ENCODE peak calls at places on chromosome X, in nine cellular contexts. Y is Karpas-422; Z is CD8-positive, alpha-beta T cell; P is PC-3; K is effector memory CD4-positive, alpha-beta T cell; I is hepatocyte; N is H7; L is heart right ventricle; O is trophoblast cell. J is an unnamed sample. For H3K27me3, the result is how much of the 10 kb centered on the place peaks cover.

GRCh38 chrX:54921427-54922021 is 900 bp downstream of the TRO start:
- DNase-seq in K (no peak), N (peak), P (no peak), O (no peak), Z (peak), L (peak), I (peak), Y (no peak), J (peak)

GRCh38 chrX:17689971-17690409 is 47.3 kb upstream of the SCML1 start:
- DNase-seq in O (no peak), I (peak), Y (peak), L (peak), P (peak), Z (peak), N (peak), K (peak), J (peak)

GRCh38 chrX:130263016-130263415 is 5.7 kb downstream of the ZNF280C start:
- DNase-seq in K (no peak), N (no peak), Y (no peak), Z (no peak), I (no peak), P (no peak), O (no peak), L (no peak), J (no peak)

GRCh38 chrX:72421797-72422196 is 116.1 kb upstream of the CITED1 start:
- DNase-seq in O (no peak), K (no peak), I (no peak), Y (no peak), N (no peak), P (no peak), L (no peak), Z (no peak), J (no peak)

GRCh38 chrX:49877397-49878101 is 1.7 kb upstream of the USP27X start:
- DNase-seq in O (no peak), N (no peak), Y (no peak), I (peak), K (no peak), P (no peak), Z (no peak), L (no peak), J (no peak)

GRCh38 chrX:129655547-129656248 is 942 bp upstream of the APLN start:
- DNase-seq in Z (no peak), K (no peak), O (no peak), Y (peak), N (peak), P (peak), L (no peak), I (no peak), J (peak)

GRCh38 chrX:38806054-38806389 is 4.8 kb downstream of the MID1IP1 start:
- DNase-seq in L (no peak), O (no peak), P (no peak), I (no peak), Z (no peak), Y (no peak), N (no peak), K (no peak), J (no peak)

GRCh38 chrX:21638311-21638710 is 19.8 kb downstream of the KLHL34 start:
- DNase-seq in O (no peak), N (no peak), L (no peak), I (no peak), P (peak), Z (no peak), Y (no peak), K (no peak), J (no peak)

GRCh38 chrX:74343327-74343969 is 39.5 kb downstream of the ZCCHC13 start:
- DNase-seq in Z (no peak), N (no peak), K (no peak), I (no peak), P (no peak), L (no peak), O (no peak), Y (no peak), J (no peak)

DNA sequence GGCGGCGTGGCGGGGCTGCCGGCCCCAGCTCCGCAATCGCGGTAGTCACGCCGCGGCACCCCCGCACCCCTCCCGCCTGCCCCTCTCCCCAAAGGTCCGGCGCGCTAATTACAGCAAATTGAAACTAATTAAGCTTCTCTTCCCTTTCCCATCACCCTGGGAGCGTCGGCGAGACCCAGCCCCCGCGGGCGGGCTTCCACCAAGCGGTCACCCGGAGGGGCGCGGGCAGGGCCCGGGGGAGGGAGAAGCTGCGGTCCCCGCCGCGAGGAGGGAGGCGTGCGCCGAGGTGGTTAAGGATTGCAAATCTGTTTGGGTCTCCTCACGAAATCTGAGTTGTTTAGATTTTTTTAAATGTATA is 13.1 kb downstream of the ARX start:
- DNase-seq in I (no peak), Z (no peak), Y (no peak), O (no peak), L (no peak), N (peak), P (no peak), K (no peak), J (no peak)
- H3K27me3 ChIP-seq in I (half or more), Z (under half), Y (under half), O (under half), L (half or more), N (half or more), P (half or more), K (under half), J (under half)

GRCh38 chrX:123230798-123231197 is 46.7 kb downstream of the GRIA3 start:
- DNase-seq in Z (no peak), I (no peak), O (no peak), Y (no peak), P (no peak), N (no peak), K (no peak), L (no peak), J (no peak)
- H3K27me3 ChIP-seq in Z (under half), I (under half), O (under half), Y (under half), P (under half), N (under half), K (under half), L (under half), J (under half)

GRCh38 chrX:154030266-154030665 is 10.6 kb upstream of the IRAK1 start:
- DNase-seq in L (no peak), K (no peak), N (no peak), Y (no peak), O (no peak), P (no peak), I (no peak), Z (no peak), J (no peak)

GRCh38 chrX:154030715-154031305 is 11.1 kb upstream of the IRAK1 start:
- DNase-seq in N (no peak), Y (no peak), P (no peak), K (no peak), L (no peak), O (no peak), Z (no peak), I (no peak), J (no peak)

GRCh38 chrX:154033848-154034247 is 14.1 kb upstream of the IRAK1 start:
- DNase-seq in N (no peak), L (no peak), K (no peak), P (no peak), Z (no peak), Y (no peak), I (no peak), O (no peak), J (no peak)

GRCh38 chrX:154032156-154032555 is 12.5 kb upstream of the IRAK1 start:
- DNase-seq in N (no peak), O (no peak), K (no peak), P (no peak), L (no peak), Z (no peak), I (no peak), Y (no peak), J (no peak)

DNA sequence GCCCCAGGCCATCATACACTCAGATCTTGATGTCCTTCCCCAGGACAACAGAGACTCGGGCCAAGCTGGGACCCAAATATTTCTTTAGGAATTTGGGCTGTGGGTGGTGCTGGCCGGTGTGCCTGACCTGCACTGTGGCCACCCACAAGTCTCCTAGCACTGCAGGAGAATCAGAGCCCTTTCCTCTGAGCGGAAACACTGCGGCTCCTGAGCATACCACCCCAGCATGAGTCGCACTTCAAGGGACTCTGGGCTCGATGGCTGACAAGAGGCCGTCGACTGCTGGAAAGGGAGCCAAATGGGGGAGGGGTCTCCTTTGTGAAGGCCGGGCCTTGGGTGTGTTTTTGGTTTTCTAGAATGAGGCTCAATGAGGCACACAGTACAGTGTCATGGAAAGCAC is 13.0 kb upstream of the IRAK1 start:
- DNase-seq in P (no peak), Y (no peak), N (peak), K (no peak), Z (no peak), O (no peak), I (no peak), L (no peak), J (no peak)
- H3K27me3 ChIP-seq in P (under half), Y (under half), N (under half), K (under half), Z (under half), O (under half), I (under half), L (under half), J (under half)

DNA sequence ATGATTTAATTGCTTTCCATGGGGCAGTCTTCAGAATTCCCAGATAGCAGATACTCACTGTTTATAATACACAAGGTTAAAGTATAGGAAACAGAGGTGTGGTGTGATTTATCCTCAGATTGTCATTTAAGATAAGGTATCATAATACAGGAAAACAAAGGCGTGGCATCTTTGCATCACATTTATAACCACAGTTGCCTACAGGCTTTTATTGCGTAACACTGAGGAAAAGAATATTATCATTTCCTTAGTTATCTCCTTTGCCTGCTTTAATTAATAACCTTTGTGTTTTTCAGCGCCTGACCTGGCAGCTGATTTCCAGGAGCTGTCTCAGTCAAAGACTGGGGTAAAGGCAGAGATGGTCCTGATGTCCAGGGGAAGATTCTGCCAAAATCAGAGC is 68.8 kb downstream of the SSX7 start:
- DNase-seq in K (no peak), Y (no peak), O (no peak), N (no peak), Z (no peak), L (no peak), I (no peak), P (no peak), J (no peak)
- H3K27me3 ChIP-seq in K (under half), Y (under half), O (under half), N (under half), Z (under half), L (under half), I (under half), P (under half), J (under half)

GRCh38 chrX:117711774-117712173 is 404.8 kb downstream of the KLHL13 start:
- DNase-seq in I (no peak), N (no peak), K (no peak), P (no peak), Y (no peak), O (no peak), Z (no peak), L (no peak), J (no peak)
- H3K27me3 ChIP-seq in I (under half), N (under half), K (under half), P (under half), Y (under half), O (under half), Z (under half), L (under half), J (under half)

GRCh38 chrX:125402807-125403206 is 83.1 kb downstream of the TEX13C start:
- DNase-seq in I (no peak), Z (no peak), P (no peak), K (no peak), L (no peak), N (no peak), O (no peak), Y (no peak), J (no peak)

GRCh38 chrX:125404667-125405160 is 85.0 kb downstream of the TEX13C start:
- DNase-seq in Z (no peak), N (no peak), Y (no peak), O (no peak), K (no peak), P (no peak), L (no peak), I (no peak), J (no peak)

GRCh38 chrX:125405339-125405738 is 85.7 kb downstream of the TEX13C start:
- DNase-seq in Z (no peak), N (no peak), L (no peak), I (no peak), Y (no peak), O (no peak), P (no peak), K (no peak), J (no peak)

GRCh38 chrX:125407314-125407713 is 87.6 kb downstream of the TEX13C start:
- DNase-seq in L (no peak), P (peak), N (no peak), Y (no peak), K (no peak), Z (no peak), I (no peak), O (no peak), J (no peak)
- H3K27me3 ChIP-seq in L (under half), P (under half), N (under half), Y (under half), K (under half), Z (under half), I (under half), O (under half), J (under half)

DNA sequence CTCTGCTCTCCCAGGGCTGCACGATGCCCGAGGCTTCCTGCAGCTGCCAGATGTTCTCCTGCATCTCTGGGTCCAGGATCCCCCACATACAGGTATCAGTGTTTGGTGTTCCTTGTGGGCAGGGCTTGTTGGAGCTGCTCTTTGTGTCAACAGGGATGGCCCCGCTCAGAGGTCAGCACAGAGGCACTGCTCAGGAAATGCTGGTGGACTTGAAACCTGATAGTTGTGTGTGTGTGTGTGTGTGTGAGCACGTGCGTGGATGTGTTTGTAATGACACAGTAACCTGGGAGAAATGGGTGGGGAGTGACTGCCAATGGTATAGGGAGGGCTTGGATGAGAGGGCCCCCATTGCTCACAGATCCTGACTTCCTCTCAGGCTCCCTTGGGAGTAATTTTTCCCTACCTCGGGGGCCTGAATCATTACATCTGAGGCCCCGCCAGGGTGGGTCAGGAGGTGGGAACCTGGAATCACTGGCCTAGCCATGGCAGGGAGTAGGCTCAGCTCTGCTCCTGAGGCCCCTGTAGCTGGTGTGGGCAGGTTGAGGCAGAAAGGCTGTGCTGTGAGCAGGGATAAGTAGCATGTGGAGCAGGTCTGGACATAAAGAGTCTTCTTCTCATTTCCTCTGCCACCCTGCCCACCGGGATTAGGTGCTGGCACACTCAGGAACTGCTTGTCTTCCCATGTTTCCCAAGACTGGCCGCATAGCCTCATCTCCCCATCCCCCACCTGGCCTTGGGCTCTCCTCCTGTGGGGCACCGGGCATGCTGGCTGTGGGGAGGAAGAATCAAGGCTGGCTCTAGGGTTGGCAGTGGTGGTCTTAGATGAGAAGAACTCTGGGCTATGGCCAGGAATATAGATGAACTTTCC is 2.5 kb upstream of the EFNB1 start:
- DNase-seq in O (no peak), K (no peak), P (no peak), I (no peak), Y (no peak), Z (no peak), N (no peak), L (no peak), J (no peak)
- H3K27me3 ChIP-seq in O (under half), K (under half), P (under half), I (under half), Y (under half), Z (under half), N (under half), L (under half), J (under half)

GRCh38 chrX:132433001-132433400 is 55.8 kb downstream of the MBNL3 start:
- DNase-seq in O (peak), Z (no peak), I (no peak), N (peak), L (no peak), K (no peak), P (no peak), Y (no peak), J (no peak)

GRCh38 chrX:132433551-132433950 is 55.3 kb downstream of the MBNL3 start:
- DNase-seq in P (no peak), Z (no peak), I (peak), Y (no peak), N (no peak), L (no peak), K (no peak), O (no peak), J (no peak)

GRCh38 chrX:132435222-132435621 is 53.6 kb downstream of the MBNL3 start:
- DNase-seq in Z (no peak), Y (no peak), N (no peak), K (no peak), L (no peak), I (no peak), O (no peak), P (peak), J (no peak)
- H3K27me3 ChIP-seq in Z (under half), Y (under half), N (under half), K (under half), L (under half), I (under half), O (under half), P (under half), J (under half)

DNA sequence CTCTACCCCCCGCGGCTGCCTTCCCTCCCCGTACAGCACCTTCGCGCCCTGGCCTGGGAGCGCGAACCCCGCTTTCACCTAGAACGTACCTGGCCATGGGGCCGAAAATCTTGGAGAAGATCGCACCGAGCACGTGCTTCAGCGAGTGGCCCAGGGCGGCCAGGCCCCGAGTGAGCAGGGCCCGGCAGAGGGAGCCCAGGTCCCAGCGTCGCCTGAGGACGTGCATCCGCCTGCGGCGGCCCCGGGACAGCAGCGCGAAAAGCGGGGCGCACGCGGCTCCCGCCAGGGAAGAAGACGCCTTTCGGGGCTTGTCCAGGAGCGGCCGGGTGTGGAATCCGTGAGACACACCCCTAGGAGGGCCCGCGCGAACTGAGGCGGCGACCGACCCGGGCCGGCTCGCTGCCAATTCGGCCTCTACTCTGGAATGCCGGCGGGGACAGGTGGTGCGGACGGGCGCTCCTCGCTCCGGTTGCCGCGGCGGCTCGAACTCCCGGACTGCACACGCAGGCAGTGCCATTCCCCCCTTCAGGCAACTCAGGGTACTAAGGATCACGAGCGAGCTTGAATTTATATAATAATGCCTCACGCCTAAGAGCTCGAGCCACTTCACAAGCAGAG is at the start of gene HS6ST2:
- DNase-seq in N (peak), I (peak), Z (no peak), Y (no peak), K (no peak), O (no peak), L (no peak), P (no peak), J (no peak)
- H3K27me3 ChIP-seq in N (half or more), I (under half), Z (under half), Y (under half), K (under half), O (under half), L (under half), P (under half), J (under half)

GRCh38 chrX:153517421-153517820 is at the start of gene ATP2B3:
- DNase-seq in L (no peak), N (peak), Y (no peak), K (no peak), O (no peak), P (no peak), Z (no peak), I (no peak), J (no peak)
- H3K27me3 ChIP-seq in L (under half), N (under half), Y (under half), K (under half), O (under half), P (under half), Z (under half), I (under half), J (under half)